ENCODE peak calls at places on chromosomes 7 and 10, in four cellular contexts. X is body of pancreas, K is MM.1S, P is aorta. D is an unnamed sample.

GRCh38 chr10:22927661-22928403 is at the start of gene ARMC3:
- DNase-seq in P (peak; percentile 88), K (peak; percentile 56), X (peak; percentile 76), D (no peak)

GRCh38 chr7:25091757-25092156 is 33.3 kb downstream of the CYCS start:
- DNase-seq in X (no peak), P (no peak), K (no peak), D (no peak)

GRCh38 chr7:108063520-108063933 is 60.6 kb upstream of the LAMB1 start:
- DNase-seq in P (no peak), X (no peak), K (no peak), D (no peak)

GRCh38 chr10:30813872-30814471 is 184.4 kb upstream of the LYZL2 start:
- DNase-seq in P (no peak), X (no peak), K (peak; percentile 89), D (no peak)

GRCh38 chr7:22663721-22664120 is 63.3 kb upstream of the IL6 start:
- DNase-seq in X (no peak), P (no peak), K (no peak), D (no peak)

GRCh38 chr10:12547301-12547771 is 198.0 kb downstream of the CAMK1D start:
- DNase-seq in P (no peak), X (no peak), K (no peak), D (no peak)

GRCh38 chr7:106865130-106866115 is at the start of gene PIK3CG:
- DNase-seq in P (no peak), K (peak; percentile 76), X (no peak), D (no peak)

GRCh38 chr10:79188154-79188763 is 119.5 kb downstream of the ZMIZ1 start:
- DNase-seq in X (no peak), P (no peak), K (no peak), D (no peak)

GRCh38 chr10:43062402-43063160 is 14.3 kb upstream of the RET start:
- DNase-seq in X (no peak), P (no peak), K (no peak), D (no peak)

GRCh38 chr10:6027929-6028328 is 34.2 kb downstream of the IL2RA start:
- DNase-seq in P (no peak), X (no peak), K (no peak), D (no peak)

GRCh38 chr10:10804998-10805737 is 212.5 kb upstream of the CELF2 start:
- DNase-seq in P (no peak), X (no peak), K (no peak), D (no peak)

GRCh38 chr7:151299530-151299929 is 42.1 kb upstream of the NUB1 start:
- DNase-seq in P (no peak), X (no peak), K (no peak), D (no peak)
- H3K4me3 ChIP-seq in P (no peak overlapping the region), X (no peak overlapping the region), K (no peak overlapping the region), D (no peak overlapping the region)

GRCh38 chr10:95183451-95184230 is 10.4 kb upstream of the ACSM6 start:
- DNase-seq in P (peak; percentile 97), K (peak; percentile 91), X (peak; percentile 91), D (peak; percentile 79)

GRCh38 chr10:95187617-95188016 is 6.4 kb upstream of the ACSM6 start:
- DNase-seq in P (no peak), X (no peak), K (no peak), D (no peak)

GRCh38 chr10:95181731-95182130 is 12.3 kb upstream of the ACSM6 start:
- DNase-seq in P (no peak), X (no peak), K (no peak), D (no peak)

GRCh38 chr10:95178797-95179196 is 15.2 kb upstream of the ACSM6 start:
- DNase-seq in K (no peak), P (no peak), X (no peak), D (no peak)

DNA sequence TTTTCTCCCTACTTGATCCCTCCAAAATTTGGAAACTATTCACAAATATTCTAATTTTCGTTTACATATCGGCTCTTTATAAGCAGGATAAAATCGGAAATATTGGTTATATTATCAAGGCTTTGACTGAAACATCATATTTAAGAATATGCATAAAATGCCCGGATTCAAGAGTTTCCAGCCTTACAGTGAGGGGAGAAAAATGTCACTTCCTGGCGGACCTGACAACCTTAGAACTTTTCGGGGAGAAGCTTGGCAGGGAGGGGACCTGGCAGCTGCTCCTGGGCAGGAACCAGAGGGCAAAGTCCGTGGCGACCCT is 10.9 kb upstream of the ACSM6 start:
- DNase-seq in P (no peak), X (no peak), K (peak; percentile 24), D (no peak)
- H3K27ac ChIP-seq in P (no peak overlapping the region), X (peak overlapping the region; percentile 99), K (peak overlapping the region; percentile 67), D (peak overlapping the region; percentile 59)

DNA sequence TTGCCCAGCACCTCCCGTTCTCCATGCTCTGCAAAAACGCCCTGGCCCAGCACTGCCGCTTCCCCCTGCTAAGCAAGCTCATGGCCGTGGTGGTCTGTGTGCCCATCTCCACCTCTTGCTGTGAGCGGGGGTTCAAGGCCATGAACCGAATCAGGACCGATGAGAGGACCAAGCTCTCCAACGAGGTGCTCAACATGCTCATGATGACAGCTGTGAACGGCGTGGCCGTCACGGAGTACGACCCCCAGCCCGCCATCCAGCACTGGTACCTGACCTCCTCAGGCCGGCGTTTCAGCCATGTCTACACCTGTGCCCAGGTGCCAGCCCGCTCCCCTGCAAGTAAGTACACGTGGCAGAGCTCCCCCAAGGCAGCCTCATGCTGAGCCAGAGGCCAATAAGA is 11.6 kb upstream of the ATP6V0E2 start:
- DNase-seq in K (no peak), X (no peak), P (peak; percentile 72), D (no peak)
- H3K36me3 ChIP-seq in K (no peaks in the 10 kb centered on the region), X (peaks cover 6% of the 10 kb centered on the region), P (peaks cover 3% of the 10 kb centered on the region), D (no peaks in the 10 kb centered on the region)

GRCh38 chr7:19707240-19707639 is 1.6 kb downstream of the POLR1F start:
- DNase-seq in P (no peak), X (no peak), K (no peak), D (no peak)
- H3K4me3 ChIP-seq in P (no peak overlapping the region), X (no peak overlapping the region), K (peak overlapping the region; percentile 90), D (no peak overlapping the region)

GRCh38 chr10:61840403-61840802 is 61.1 kb upstream of the ARID5B start:
- DNase-seq in X (no peak), P (no peak), K (no peak), D (no peak)
- H3K27ac ChIP-seq in X (peak overlapping the region; percentile 87), P (no peak overlapping the region), K (no peak overlapping the region), D (no peak overlapping the region)

D was measured in SJCRH30.